ENCODE peak calls at places on chromosomes 5 and 9, in nine cellular contexts. V is heart left ventricle, B is heart right ventricle, L is lower lobe of right lung, W is thoracic aorta, U is MM.1S, C is left ventricle myocardium inferior, X is iPS DF 6.9, R is AG04450. F is an unnamed sample.
A peak's percentile ranks its signal among the peaks of the same experiment; 100 is the strongest.

GRCh38 chr9:94611638-94612068 is 18.0 kb upstream of the FBP2 start:
- DNase-seq in R (no peak), X (no peak), B (no peak), V (no peak), L (no peak), W (no peak), U (peak; percentile 72), C (no peak), F (no peak)

GRCh38 chr5:55456216-55456895 is 78.4 kb downstream of the PLPP1 start:
- DNase-seq in U (no peak), V (no peak), B (no peak), L (no peak), W (no peak), C (no peak), X (no peak), R (no peak), F (no peak)

GRCh38 chr9:134178781-134179551 is 14.6 kb upstream of the RNU6ATAC start:
- DNase-seq in C (peak; percentile 53), V (peak; percentile 61), R (no peak), L (peak; percentile 39), X (no peak), W (no peak), B (peak; percentile 57), U (no peak), F (peak; percentile 92)

GRCh38 chr9:121773954-121774714 is 122.7 kb downstream of the DAB2IP start:
- DNase-seq in X (no peak), C (peak; percentile 11), L (peak; percentile 39), W (no peak), R (no peak), U (no peak), V (peak; percentile 16), B (no peak), F (peak; percentile 56)

GRCh38 chr9:6910497-6910896 is 152.7 kb downstream of the KDM4C start:
- DNase-seq in X (no peak), U (no peak), L (no peak), R (no peak), W (no peak), V (no peak), C (no peak), B (no peak), F (no peak)

GRCh38 chr9:2717385-2717784 is at the start of gene KCNV2:
- DNase-seq in W (no peak), V (no peak), C (no peak), L (no peak), R (no peak), X (no peak), U (no peak), B (no peak), F (no peak)

GRCh38 chr5:150044334-150044681 is 42.0 kb downstream of the CSF1R start:
- DNase-seq in R (peak; percentile 63), C (no peak), L (no peak), X (no peak), V (no peak), B (peak; percentile 35), W (no peak), U (no peak), F (no peak)

GRCh38 chr5:42767491-42768105 is 11.0 kb downstream of the CCDC152 start:
- DNase-seq in X (no peak), R (no peak), B (no peak), L (no peak), C (no peak), V (no peak), W (no peak), U (peak; percentile 39), F (no peak)

GRCh38 chr9:64773491-64773931 is 511.5 kb downstream of the FOXD4L5 start:
- DNase-seq in L (peak; percentile 32), R (no peak), U (peak; percentile 7), V (no peak), C (peak; percentile 13), W (no peak), B (no peak), X (no peak), F (peak; percentile 44)

GRCh38 chr9:14433841-14434511 is 120.0 kb upstream of the NFIB start:
- DNase-seq in U (no peak), X (no peak), L (no peak), B (peak; percentile 24), W (no peak), V (no peak), C (no peak), R (peak; percentile 23), F (no peak)

DNA sequence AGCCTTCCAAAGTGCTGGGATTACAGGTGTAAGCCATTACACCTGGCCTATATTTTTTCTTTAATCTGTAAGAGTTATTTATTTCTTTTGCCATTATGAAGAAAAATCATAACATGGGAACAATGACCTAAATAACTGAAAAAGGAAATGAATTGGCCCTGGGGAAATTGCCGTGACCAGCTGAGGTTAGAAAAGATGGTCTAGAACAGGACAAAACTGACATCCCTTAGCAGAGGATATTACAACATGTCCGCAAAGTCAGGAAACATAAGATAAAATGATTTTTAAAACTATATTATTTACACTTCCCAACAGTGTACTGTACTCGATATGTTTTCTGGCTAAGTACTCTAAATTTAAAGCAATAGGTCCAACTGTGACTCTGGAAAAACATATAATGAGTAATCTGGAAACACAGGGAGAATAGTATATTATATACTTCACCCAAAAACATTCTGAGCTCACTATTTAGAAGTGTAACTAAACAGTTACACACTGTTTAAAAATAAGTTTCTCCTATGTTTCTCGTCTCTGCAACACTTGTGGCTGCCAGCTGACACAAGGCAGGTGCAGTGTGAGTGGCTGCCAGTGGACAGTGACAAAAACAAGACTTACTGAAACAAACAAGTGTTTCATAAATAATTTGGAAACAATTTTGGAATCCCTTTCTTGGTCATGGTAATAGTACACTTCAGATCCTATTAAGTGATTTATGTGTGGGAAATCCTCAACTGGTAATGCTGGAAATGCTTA is 69.0 kb downstream of the C9orf85 start:
- DNase-seq in W (no peak), C (no peak), R (no peak), X (no peak), L (no peak), U (no peak), V (peak; percentile 34), B (peak; percentile 17), F (no peak)
- H3K27ac ChIP-seq in W (no peak overlapping the region), C (peak overlapping the region; percentile 59), R (no peak overlapping the region), X (no peak overlapping the region), L (no peak overlapping the region), U (no peak overlapping the region), V (peak overlapping the region; percentile 33), B (peak overlapping the region; percentile 22), F (no peak overlapping the region)

GRCh38 chr5:141356133-141356532 is 1.3 kb downstream of the PCDHGA4 start:
- DNase-seq in C (no peak), L (no peak), B (no peak), U (no peak), W (no peak), R (no peak), V (no peak), X (no peak), F (no peak)

GRCh38 chr5:141354900-141355469 is at the start of gene PCDHGA4:
- DNase-seq in U (no peak), L (no peak), V (no peak), R (no peak), X (no peak), B (no peak), W (no peak), C (no peak), F (no peak)

GRCh38 chr5:141359790-141360426 is at the start of gene PCDHGB2:
- DNase-seq in W (no peak), U (peak; percentile 50), X (no peak), R (no peak), B (no peak), L (no peak), C (no peak), V (no peak), F (no peak)

GRCh38 chr5:141355641-141356040 is 820 bp downstream of the PCDHGA4 start:
- DNase-seq in U (no peak), L (no peak), X (no peak), V (no peak), R (no peak), B (no peak), W (no peak), C (no peak), F (no peak)

GRCh38 chr5:141356950-141357349 is 2.1 kb downstream of the PCDHGA4 start:
- DNase-seq in R (no peak), L (no peak), C (no peak), B (no peak), U (no peak), V (no peak), W (no peak), X (no peak), F (no peak)
- H3K9me3 ChIP-seq in R (peaks cover 59% of the 10 kb centered on the region), L (peaks cover 62% of the 10 kb centered on the region), C (peaks cover 99% of the 10 kb centered on the region), B (peaks cover 24% of the 10 kb centered on the region), U (no peaks in the 10 kb centered on the region), V (peaks cover 77% of the 10 kb centered on the region), W (peaks cover 84% of the 10 kb centered on the region), X (peaks cover 2% of the 10 kb centered on the region), F (peaks cover 71% of the 10 kb centered on the region)

DNA sequence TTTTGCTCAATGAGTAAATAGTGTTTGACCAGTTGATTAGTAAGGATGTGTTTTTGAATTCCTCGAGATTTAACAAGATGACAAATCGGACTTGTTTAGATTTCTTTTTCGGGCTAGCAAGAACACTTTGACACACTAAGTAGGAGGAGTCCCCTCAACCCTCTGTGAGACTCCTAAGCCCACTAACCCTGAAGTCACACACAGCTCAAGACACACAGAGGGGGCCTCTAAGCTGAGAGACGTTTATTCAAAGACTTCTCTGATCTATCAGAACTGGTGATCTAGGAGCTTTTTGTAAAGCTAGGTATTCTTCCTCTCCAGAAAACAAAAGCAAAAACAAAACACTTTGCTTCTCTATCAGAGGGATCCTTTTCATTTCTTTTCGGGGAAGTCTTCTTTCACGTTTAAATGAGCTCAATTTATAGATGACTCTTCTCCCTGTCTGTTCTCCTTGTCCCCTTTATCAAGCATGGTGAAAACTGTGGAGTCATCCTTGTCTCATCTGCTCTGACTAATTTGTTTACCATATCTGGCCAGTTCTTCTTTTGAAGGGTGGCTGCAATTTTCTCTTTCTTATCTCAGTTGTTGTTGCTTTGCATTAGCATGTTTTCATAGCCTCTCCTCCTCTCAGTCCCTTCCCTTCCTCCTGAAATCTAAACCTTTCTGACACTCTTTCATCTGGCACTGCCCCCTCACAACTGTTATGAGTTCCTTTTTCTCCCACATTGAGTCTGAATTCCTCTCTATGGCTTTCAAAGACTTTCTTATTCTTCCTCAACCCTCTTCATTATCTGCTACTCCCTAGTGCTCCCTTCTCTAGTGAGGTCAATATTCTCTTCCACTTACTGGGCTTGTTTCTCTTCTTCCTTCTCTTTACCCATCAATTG is 68.5 kb upstream of the RAI14 start:
- DNase-seq in R (no peak), W (no peak), L (no peak), V (no peak), C (no peak), B (no peak), X (no peak), U (no peak), F (no peak)
- H3K27ac ChIP-seq in R (peak overlapping the region; percentile 94), W (no peak overlapping the region), L (no peak overlapping the region), V (peak overlapping the region; percentile 27), C (no peak overlapping the region), B (no peak overlapping the region), X (no peak overlapping the region), U (no peak overlapping the region), F (no peak overlapping the region)

DNA sequence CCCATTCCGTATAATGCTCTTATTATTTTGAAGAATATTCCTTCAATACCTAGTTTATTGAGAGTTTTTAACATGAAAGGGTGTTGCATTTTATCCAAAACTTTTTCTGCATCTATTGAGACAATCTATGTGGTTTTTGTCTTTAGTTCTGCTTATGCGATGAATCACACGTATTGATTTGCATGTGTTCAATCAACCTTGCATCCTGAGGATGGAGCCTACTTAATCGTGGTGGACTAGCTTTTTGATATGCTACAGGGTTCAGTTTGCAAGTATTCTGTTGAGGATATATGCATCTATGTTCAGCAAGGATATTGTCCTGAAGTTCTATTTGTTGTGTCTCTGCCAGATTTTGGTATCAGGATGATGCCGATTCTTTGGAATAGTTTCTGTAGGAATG is 1070.3 kb upstream of the CDH18 start:
- DNase-seq in R (no peak), L (no peak), U (no peak), C (no peak), V (no peak), B (no peak), X (no peak), W (no peak), F (no peak)
- H3K9me3 ChIP-seq in R (no peaks in the 10 kb centered on the region), L (peaks cover 3% of the 10 kb centered on the region), U (no peaks in the 10 kb centered on the region), C (peaks cover 9% of the 10 kb centered on the region), V (no peaks in the 10 kb centered on the region), B (no peaks in the 10 kb centered on the region), X (no peaks in the 10 kb centered on the region), W (no peaks in the 10 kb centered on the region), F (peaks cover 3% of the 10 kb centered on the region)

F was measured in kidney.